ENCODE peak calls at places on chromosomes 2 and 18, in five cellular contexts. Z, Q, G, N and S are unnamed samples.

GRCh38 chr2:112772322-112772721 is 7.9 kb upstream of the CKAP2L start:
- DNase-seq in G (no peak), Q (no peak), N (no peak), Z (no peak), S (no peak)

GRCh38 chr2:153519260-153519875 is 40.8 kb upstream of the RPRM start:
- DNase-seq in Q (no peak), N (peak), Z (no peak), G (no peak), S (peak)

GRCh38 chr2:148965596-148966431 is 72.7 kb upstream of the LYPD6B start:
- DNase-seq in N (no peak), Z (no peak), Q (no peak), G (no peak), S (no peak)

GRCh38 chr2:7119504-7119835 is 202.3 kb downstream of the RNF144A start:
- DNase-seq in Z (no peak), G (no peak), Q (no peak), N (no peak), S (no peak)

GRCh38 chr2:8983571-8983970 is 19.9 kb downstream of the MBOAT2 start:
- DNase-seq in Z (no peak), Q (no peak), N (no peak), G (no peak), S (no peak)

GRCh38 chr18:74731097-74731496 is 133.4 kb downstream of the ZNF407 start:
- DNase-seq in N (no peak), G (no peak), Q (peak), Z (no peak), S (peak)

GRCh38 chr18:57798713-57799373 is 4.3 kb downstream of the ATP8B1 start:
- DNase-seq in Q (no peak), Z (no peak), G (no peak), N (no peak), S (no peak)

GRCh38 chr2:78999410-78999809 is 26.1 kb upstream of the REG3G start:
- DNase-seq in N (no peak), G (no peak), Q (no peak), Z (no peak), S (peak)

GRCh38 chr2:68417931-68418330 is 49.2 kb downstream of the FBXO48 start:
- DNase-seq in N (no peak), Z (no peak), G (no peak), Q (no peak), S (no peak)

GRCh38 chr2:142872900-142873724 is 4.4 kb upstream of the KYNU start:
- DNase-seq in Z (no peak), G (no peak), N (no peak), Q (peak), S (peak)

GRCh38 chr2:141029424-141030078 is 1101.3 kb downstream of the LRP1B start:
- DNase-seq in Q (no peak), Z (peak), G (peak), N (no peak), S (no peak)

GRCh38 chr2:227188292-227188691 is 23.9 kb downstream of the COL4A3 start:
- DNase-seq in Z (no peak), N (no peak), Q (peak), G (no peak), S (peak)

GRCh38 chr2:204452464-204453023 is 92.7 kb upstream of the PARD3B start:
- DNase-seq in Q (peak), G (peak), Z (peak), N (peak), S (peak)

GRCh38 chr18:44723973-44724778 is 43.5 kb downstream of the SETBP1 start:
- DNase-seq in Z (peak), G (no peak), Q (no peak), N (no peak), S (no peak)

GRCh38 chr2:227180770-227181169 is 16.3 kb downstream of the COL4A3 start:
- DNase-seq in Q (no peak), N (no peak), Z (no peak), G (no peak), S (no peak)

GRCh38 chr2:60439219-60439974 is 114.1 kb downstream of the BCL11A start:
- DNase-seq in G (peak), Q (no peak), Z (peak), N (peak), S (peak)

GRCh38 chr2:172066394-172066863 is 18.9 kb upstream of the DLX1 start:
- DNase-seq in N (no peak), Q (no peak), Z (no peak), G (no peak), S (no peak)

GRCh38 chr2:179262077-179262660 is 2.5 kb downstream of the SESTD1 start:
- DNase-seq in Q (no peak), N (no peak), G (no peak), Z (no peak), S (peak)

GRCh38 chr2:27958711-27959378 is 68.3 kb downstream of the BABAM2 start:
- DNase-seq in N (no peak), Q (no peak), Z (no peak), G (no peak), S (peak)

GRCh38 chr2:31739156-31739555 is 158.4 kb upstream of the SRD5A2 start:
- DNase-seq in Z (no peak), Q (no peak), G (no peak), N (no peak), S (no peak)

GRCh38 chr18:40380657-40381441 is 1574.2 kb upstream of the PIK3C3 start:
- DNase-seq in Z (no peak), G (no peak), Q (peak), N (no peak), S (no peak)

GRCh38 chr18:55266981-55267380 is 307.7 kb upstream of the CCDC68 start:
- DNase-seq in N (no peak), Z (no peak), Q (no peak), G (no peak), S (no peak)

GRCh38 chr2:230907361-230908093 is 17.5 kb downstream of the GPR55 start:
- DNase-seq in N (no peak), Q (no peak), Z (peak), G (peak), S (no peak)

GRCh38 chr2:34107811-34108210 is 508.7 kb upstream of the FAM98A start:
- DNase-seq in Q (no peak), Z (no peak), N (no peak), G (no peak), S (no peak)

GRCh38 chr18:67966224-67966623 is 449.7 kb upstream of the DSEL start:
- DNase-seq in Q (no peak), N (no peak), G (no peak), Z (no peak), S (no peak)

GRCh38 chr2:15968280-15969178 is 28.2 kb downstream of the MYCN start:
- DNase-seq in Q (no peak), Z (peak), N (no peak), G (no peak), S (no peak)

GRCh38 chr2:148586528-148587128 is 57.9 kb upstream of the EPC2 start:
- DNase-seq in G (no peak), N (peak), Q (no peak), Z (no peak), S (no peak)

GRCh38 chr2:2892892-2893291 is 484.7 kb downstream of the EIPR1 start:
- DNase-seq in Z (peak), N (no peak), Q (no peak), G (no peak), S (no peak)

GRCh38 chr2:550860-551259 is 126.3 kb downstream of the TMEM18 start:
- DNase-seq in N (no peak), Z (no peak), Q (no peak), G (no peak), S (no peak)

GRCh38 chr2:42971381-42971780 is 179.0 kb upstream of the HAAO start:
- DNase-seq in G (no peak), Q (no peak), N (no peak), Z (no peak), S (no peak)

GRCh38 chr2:194004590-194005206 is 1652.3 kb upstream of the SLC39A10 start:
- DNase-seq in Q (peak), Z (no peak), N (no peak), G (no peak), S (peak)

GRCh38 chr2:240928476-240929363 is 22.6 kb downstream of the CROCC2 start:
- DNase-seq in Q (no peak), G (peak), Z (peak), N (no peak), S (no peak)

GRCh38 chr2:63050186-63050915 is at the start of gene OTX1:
- DNase-seq in G (peak), N (peak), Z (peak), Q (no peak), S (peak)

GRCh38 chr2:202035089-202035940 is 1.7 kb downstream of the FZD7 start:
- DNase-seq in N (peak), Q (no peak), Z (peak), G (peak), S (peak)

GRCh38 chr2:44758591-44758990 is 182.9 kb upstream of the SIX3 start:
- DNase-seq in Z (no peak), N (no peak), G (no peak), Q (no peak), S (no peak)

GRCh38 chr2:150141241-150142001 is 346.0 kb downstream of the RND3 start:
- DNase-seq in N (no peak), Z (no peak), G (no peak), Q (no peak), S (peak)

GRCh38 chr2:128227862-128228261 is 90.8 kb downstream of the HS6ST1 start:
- DNase-seq in Q (no peak), G (no peak), N (no peak), Z (no peak), S (no peak)

GRCh38 chr2:118032169-118033013 is 18.5 kb upstream of the CCDC93 start:
- DNase-seq in Z (no peak), G (peak), N (no peak), Q (no peak), S (peak)